ENCODE peak calls at places on chromosomes 5 and 9, in ten cellular contexts. H, C, F, B, S, L, T, K, X and M are unnamed samples.

GRCh38 chr5:32618962-32619361 is 33.6 kb downstream of the SUB1 start:
- DNase-seq in H (no peak), C (no peak), B (no peak), F (no peak), X (no peak), L (no peak), T (no peak), S (no peak), K (no peak), M (no peak)

GRCh38 chr5:162323471-162323870 is 255.9 kb downstream of the GABRG2 start:
- DNase-seq in F (no peak), H (no peak), K (peak), X (no peak), C (no peak), B (no peak), T (no peak), L (peak), S (no peak), M (peak)

GRCh38 chr9:123825337-123825736 is 104.6 kb downstream of the DENND1A start:
- DNase-seq in C (no peak), K (no peak), F (no peak), S (no peak), L (no peak), H (no peak), T (no peak), X (no peak), B (no peak), M (no peak)

GRCh38 chr9:33106827-33107621 is 30.6 kb upstream of the SMU1 start:
- DNase-seq in C (peak), K (peak), T (peak), S (no peak), B (no peak), F (peak), X (peak), H (no peak), L (peak), M (no peak)

GRCh38 chr9:134491856-134492255 is 149.7 kb upstream of the COL5A1 start:
- DNase-seq in F (no peak), H (peak), B (peak), T (no peak), L (no peak), X (no peak), C (no peak), K (no peak), S (no peak), M (no peak)

GRCh38 chr9:107425110-107426025 is 64.2 kb downstream of the KLF4 start:
- DNase-seq in S (peak), F (peak), K (peak), T (peak), B (peak), X (peak), C (no peak), L (peak), H (peak), M (peak)

GRCh38 chr5:158277276-158277675 is 418.3 kb upstream of the CLINT1 start:
- DNase-seq in X (no peak), B (no peak), K (no peak), H (no peak), F (no peak), T (no peak), L (no peak), S (no peak), C (no peak), M (no peak)

GRCh38 chr5:1885476-1885755 is 2.7 kb upstream of the IRX4 start:
- DNase-seq in B (no peak), F (no peak), S (no peak), X (no peak), L (no peak), K (no peak), H (peak), C (no peak), T (no peak), M (no peak)

GRCh38 chr9:106432631-106433030 is 430.3 kb upstream of the ZNF462 start:
- DNase-seq in S (no peak), C (no peak), T (no peak), H (no peak), F (no peak), X (no peak), B (no peak), L (no peak), K (peak), M (no peak)

GRCh38 chr9:133131506-133131905 is 10.5 kb upstream of the RALGDS start:
- DNase-seq in H (no peak), F (no peak), C (no peak), S (no peak), X (no peak), B (no peak), T (no peak), K (no peak), L (peak), M (no peak)

GRCh38 chr9:73079326-73079725 is 72.3 kb upstream of the ANXA1 start:
- DNase-seq in F (no peak), K (peak), T (no peak), S (no peak), X (no peak), B (no peak), L (no peak), C (no peak), H (no peak), M (no peak)

DNA sequence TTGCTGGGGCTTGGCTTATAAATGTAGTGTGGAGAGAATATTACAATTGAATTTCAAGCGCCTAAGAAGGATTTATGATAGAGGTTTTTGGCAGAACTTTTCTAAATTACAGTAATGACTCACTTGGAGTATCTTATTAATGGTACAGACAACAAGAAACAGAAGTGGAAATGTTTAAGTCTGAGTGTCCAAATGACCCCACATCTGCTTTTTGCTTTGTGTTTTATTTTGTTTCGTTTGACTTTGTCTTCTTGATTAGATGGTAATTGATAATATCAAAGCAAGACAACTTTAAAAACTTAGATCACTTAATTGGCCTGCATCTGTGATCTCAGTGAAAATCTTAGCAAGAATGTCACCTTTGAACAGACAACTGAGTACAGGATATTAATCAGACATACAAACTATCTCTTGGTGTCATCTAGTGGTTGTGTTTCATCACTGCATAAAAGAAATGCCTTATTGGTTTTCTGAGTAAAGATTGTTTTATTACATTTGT is 577.4 kb downstream of the ISL1 start:
- DNase-seq in S (no peak), L (no peak), C (peak), F (no peak), B (no peak), X (no peak), H (no peak), T (no peak), K (peak), M (no peak)
- TF ChIP-seq CTCF in S (peak), L (peak), C (peak), F (no peak), B (no peak), X (no peak), H (no peak), T (no peak), K (peak), M (peak)

GRCh38 chr5:95976606-95977005 is 15.0 kb upstream of the ELL2 start:
- DNase-seq in B (no peak), T (no peak), C (no peak), H (no peak), X (no peak), S (no peak), F (no peak), L (no peak), K (no peak), M (no peak)
- TF ChIP-seq CTCF in B (no peak), T (no peak), C (no peak), H (no peak), X (no peak), S (no peak), F (no peak), L (no peak), K (no peak), M (no peak)

GRCh38 chr9:97747201-97747965 is 50.2 kb upstream of the XPA start:
- DNase-seq in K (no peak), B (no peak), L (no peak), S (no peak), C (no peak), F (no peak), X (no peak), H (no peak), T (no peak), M (no peak)

GRCh38 chr9:97752274-97752673 is 55.1 kb upstream of the XPA start:
- DNase-seq in S (no peak), T (no peak), X (no peak), L (no peak), B (no peak), K (no peak), H (no peak), C (no peak), F (no peak), M (no peak)

GRCh38 chr9:97748525-97748924 is 51.4 kb upstream of the XPA start:
- DNase-seq in S (no peak), L (no peak), B (no peak), F (no peak), C (no peak), T (no peak), K (no peak), X (no peak), H (no peak), M (no peak)

GRCh38 chr9:97751510-97751909 is 54.4 kb upstream of the XPA start:
- DNase-seq in B (no peak), T (no peak), K (no peak), X (no peak), S (no peak), H (no peak), L (no peak), F (no peak), C (no peak), M (no peak)

DNA sequence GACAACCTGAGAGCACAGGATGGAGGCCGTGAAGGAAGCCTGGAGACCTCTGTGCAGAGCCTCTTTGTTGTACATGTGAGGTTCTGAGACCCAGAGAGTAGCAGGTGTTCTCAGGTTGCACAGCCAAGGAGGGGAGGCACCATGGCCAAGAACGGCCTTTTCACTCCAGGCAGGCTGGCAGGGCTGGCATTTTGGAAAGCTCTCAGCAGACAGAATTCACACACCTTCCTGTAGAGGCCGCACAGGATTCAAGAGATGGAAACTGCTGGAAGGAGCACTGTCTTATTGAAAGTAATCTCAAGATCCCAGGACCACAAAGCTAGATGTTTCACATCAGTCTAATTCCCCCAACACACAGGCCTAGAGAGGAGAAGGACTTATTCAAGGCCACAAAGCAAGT is 52.8 kb upstream of the XPA start:
- DNase-seq in L (no peak), X (no peak), S (no peak), C (no peak), H (no peak), B (no peak), K (peak), T (no peak), F (no peak), M (no peak)
- TF ChIP-seq CTCF in L (no peak), X (no peak), S (no peak), C (no peak), H (no peak), B (no peak), K (peak), T (no peak), F (no peak), M (no peak)

DNA sequence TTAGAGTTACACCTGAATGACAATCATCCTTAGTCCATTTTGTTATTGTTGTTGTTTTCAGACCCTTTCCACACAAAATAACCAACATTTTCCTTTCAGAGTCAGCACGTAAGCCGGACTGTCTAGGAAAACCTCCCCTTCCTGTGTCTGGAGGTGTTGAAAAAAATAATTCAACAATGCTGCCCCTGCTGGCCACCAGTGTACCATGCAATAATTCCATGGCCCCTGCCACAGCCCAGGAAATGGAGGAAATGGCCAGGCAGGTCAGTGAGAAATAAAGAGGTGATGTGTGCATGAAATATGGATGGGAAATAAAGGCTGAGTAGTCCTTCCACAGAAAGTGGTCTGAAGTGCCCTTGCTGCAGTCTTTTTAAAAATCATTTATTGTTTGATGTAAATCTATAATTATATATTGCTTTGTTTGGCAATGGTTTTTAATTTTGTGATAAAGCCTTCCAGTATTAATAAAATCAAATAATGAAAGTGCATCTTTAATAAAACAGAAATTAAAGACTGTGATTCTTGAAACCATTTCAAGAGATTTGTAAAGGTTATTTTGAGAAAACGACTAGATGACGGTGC is 152.8 kb upstream of the PAPPA start:
- DNase-seq in F (peak), T (no peak), X (no peak), C (no peak), L (peak), K (peak), H (no peak), B (no peak), S (peak), M (peak)
- TF ChIP-seq CTCF in F (peak), T (no peak), X (peak), C (peak), L (peak), K (peak), H (no peak), B (no peak), S (peak), M (peak)

GRCh38 chr5:174058433-174059122 is 13.1 kb downstream of the NSG2 start:
- DNase-seq in H (no peak), B (no peak), X (no peak), L (no peak), T (no peak), F (no peak), C (no peak), S (no peak), K (no peak), M (no peak)

GRCh38 chr5:174053891-174054290 is 8.4 kb downstream of the NSG2 start:
- DNase-seq in F (no peak), S (no peak), K (no peak), T (no peak), X (no peak), C (no peak), H (no peak), L (no peak), B (no peak), M (no peak)

GRCh38 chr5:174059247-174059646 is 13.7 kb downstream of the NSG2 start:
- DNase-seq in K (no peak), B (no peak), S (no peak), C (no peak), F (no peak), T (no peak), L (no peak), H (no peak), X (no peak), M (no peak)

GRCh38 chr5:174052636-174053035 is 7.1 kb downstream of the NSG2 start:
- DNase-seq in K (no peak), S (no peak), T (no peak), H (no peak), B (no peak), C (no peak), X (no peak), L (no peak), F (no peak), M (no peak)

GRCh38 chr5:174056064-174056842 is 10.7 kb downstream of the NSG2 start:
- DNase-seq in H (no peak), T (no peak), X (no peak), F (no peak), S (no peak), B (no peak), C (no peak), K (peak), L (no peak), M (no peak)
- TF ChIP-seq CTCF in H (no peak), T (no peak), X (no peak), F (no peak), S (no peak), B (no peak), C (no peak), K (peak), L (no peak), M (no peak)